ENCODE peak calls at places on chromosomes 7 and 10, in five cellular contexts. K is AG09309, H is astrocyte of the spinal cord, D is DND-41, M is psoas muscle. U is an unnamed sample.

GRCh38 chr10:46218921-46219320 is 67.9 kb upstream of the ANTXRL start:
- DNase-seq in H (no peak), M (no peak), D (no peak), K (no peak), U (no peak)

GRCh38 chr7:151228024-151228866 is 1.2 kb upstream of the ABCF2 start:
- DNase-seq in K (no peak), D (no peak), M (no peak), H (no peak), U (no peak)

GRCh38 chr10:120599202-120599724 is 142.2 kb downstream of the PLPP4 start:
- DNase-seq in M (no peak), K (no peak), H (no peak), D (no peak), U (no peak)

GRCh38 chr7:47198159-47198558 is 383.8 kb downstream of the TNS3 start:
- DNase-seq in H (no peak), K (no peak), D (no peak), M (no peak), U (no peak)

GRCh38 chr7:75033826-75034225 is 39.8 kb downstream of the RCC1L start:
- DNase-seq in D (no peak), K (no peak), H (no peak), M (no peak), U (no peak)

GRCh38 chr7:877312-878232 is 1.2 kb downstream of the GET4 start:
- DNase-seq in D (peak; percentile 43), M (peak; percentile 67), K (no peak), H (no peak), U (no peak)

GRCh38 chr7:18770852-18771251 is 275.3 kb downstream of the HDAC9 start:
- DNase-seq in H (no peak), D (no peak), M (no peak), K (no peak), U (no peak)

GRCh38 chr10:14508725-14509124 is 178.0 kb upstream of the FRMD4A start:
- DNase-seq in D (no peak), H (peak; percentile 13), M (peak; percentile 79), K (no peak), U (no peak)

GRCh38 chr10:35508647-35509046 is 96.5 kb upstream of the GJD4 start:
- DNase-seq in M (no peak), H (no peak), K (no peak), D (no peak), U (no peak)

GRCh38 chr10:35536789-35537188 is 68.4 kb upstream of the GJD4 start:
- DNase-seq in M (no peak), H (no peak), D (no peak), K (no peak), U (no peak)

GRCh38 chr7:79770970-79771369 is 317.5 kb upstream of the MAGI2 start:
- DNase-seq in M (no peak), H (no peak), K (no peak), D (no peak), U (no peak)

GRCh38 chr10:97129666-97130065 is 56.1 kb downstream of the SLIT1 start:
- DNase-seq in H (no peak), M (no peak), D (peak; percentile 10), K (no peak), U (no peak)

GRCh38 chr7:38069052-38069451 is 109.0 kb upstream of the STARD3NL start:
- DNase-seq in M (no peak), H (no peak), D (no peak), K (no peak), U (no peak)

GRCh38 chr10:89355373-89355772 is 22.5 kb upstream of the IFIT1B start:
- DNase-seq in D (no peak), M (no peak), K (no peak), H (peak; percentile 48), U (no peak)

GRCh38 chr7:32250494-32251260 is 180.5 kb upstream of the PDE1C start:
- DNase-seq in D (no peak), K (no peak), H (no peak), M (no peak), U (no peak)

GRCh38 chr7:157016352-157017041 is 6.0 kb upstream of the MNX1 start:
- DNase-seq in D (peak; percentile 31), M (no peak), K (no peak), H (no peak), U (no peak)

GRCh38 chr7:10138087-10138854 is 835.4 kb upstream of the PHF14 start:
- DNase-seq in H (no peak), D (no peak), K (no peak), M (no peak), U (no peak)

GRCh38 chr10:89360153-89360552 is 17.7 kb upstream of the IFIT1B start:
- DNase-seq in M (no peak), D (no peak), H (no peak), K (no peak), U (no peak)

GRCh38 chr7:94562525-94562924 is 52.9 kb downstream of the CASD1 start:
- DNase-seq in K (no peak), M (no peak), H (no peak), D (no peak), U (no peak)

GRCh38 chr10:132418520-132419416 is 21.8 kb downstream of the PWWP2B start:
- DNase-seq in D (no peak), M (peak; percentile 79), H (no peak), K (no peak), U (no peak)

GRCh38 chr10:91634898-91635297 is 2.0 kb upstream of the PPP1R3C start:
- DNase-seq in H (no peak), D (no peak), K (no peak), M (no peak), U (no peak)

GRCh38 chr10:133326745-133327650 is 9.7 kb downstream of the CALY start:
- DNase-seq in D (no peak), K (no peak), M (peak; percentile 44), H (peak; percentile 19), U (no peak)

GRCh38 chr10:53387546-53387945 is 615.0 kb upstream of the MBL2 start:
- DNase-seq in D (no peak), K (no peak), M (no peak), H (peak; percentile 35), U (no peak)

GRCh38 chr7:577971-578370 is 58.3 kb upstream of the PDGFA start:
- DNase-seq in M (no peak), H (no peak), D (no peak), K (no peak), U (no peak)

GRCh38 chr10:71561003-71561577 is 158.5 kb downstream of the C10orf105 start:
- DNase-seq in M (no peak), H (no peak), D (no peak), K (no peak), U (no peak)

GRCh38 chr7:86629-87028 is 105.7 kb upstream of the FAM20C start:
- DNase-seq in M (no peak), H (no peak), K (no peak), D (no peak), U (no peak)

GRCh38 chr10:63430999-63431356 is 34.8 kb downstream of the JMJD1C start:
- DNase-seq in H (no peak), K (no peak), M (no peak), D (no peak), U (no peak)

GRCh38 chr7:43537765-43538403 is 45.0 kb upstream of the STK17A start:
- DNase-seq in H (peak; percentile 29), K (no peak), D (no peak), M (no peak), U (peak; percentile 40)

GRCh38 chr10:124293641-124294449 is 124.9 kb downstream of the OAT start:
- DNase-seq in D (no peak), K (no peak), H (no peak), M (no peak), U (no peak)

GRCh38 chr7:102942883-102943261 is 30.1 kb downstream of the LRRC17 start:
- DNase-seq in K (no peak), D (no peak), M (no peak), H (no peak), U (no peak)
- H3K4me3 ChIP-seq in K (no peak overlapping the region), D (no peak overlapping the region), M (no peak overlapping the region), H (no peak overlapping the region), U (no peak overlapping the region)

DNA sequence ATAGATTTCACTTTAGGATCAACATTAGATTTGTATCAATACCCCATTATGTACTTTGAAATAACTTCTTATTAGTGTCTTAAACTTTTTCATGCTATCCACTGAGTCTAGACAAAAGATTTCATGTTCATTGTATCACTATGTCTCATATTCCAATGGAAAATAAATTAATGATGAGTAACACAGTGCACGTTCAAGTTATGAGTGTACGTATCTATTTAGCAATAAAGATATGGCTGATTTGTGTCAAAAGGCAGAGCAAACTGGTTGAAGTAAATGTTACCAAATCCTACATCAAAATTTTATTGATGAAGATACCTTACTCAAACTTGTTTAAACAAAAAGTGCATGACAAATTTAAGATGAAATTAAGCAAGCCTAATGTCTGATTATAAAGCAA is 102.4 kb downstream of the SEMA3E start:
- DNase-seq in K (no peak), D (no peak), M (no peak), H (peak; percentile 15), U (no peak)
- H3K4me3 ChIP-seq in K (no peak overlapping the region), D (no peak overlapping the region), M (no peak overlapping the region), H (no peak overlapping the region), U (no peak overlapping the region)

GRCh38 chr7:27245798-27246691 is 3.4 kb downstream of the EVX1 start:
- DNase-seq in M (peak; percentile 58), D (no peak), H (no peak), K (no peak), U (no peak)
- H3K4me3 ChIP-seq in M (peak overlapping the region; percentile 57), D (no peak overlapping the region), H (no peak overlapping the region), K (no peak overlapping the region), U (no peak overlapping the region)

GRCh38 chr7:132245539-132245938 is 330.7 kb downstream of the PLXNA4 start:
- DNase-seq in D (no peak), M (no peak), H (no peak), K (no peak), U (no peak)

GRCh38 chr7:132240821-132241422 is 335.3 kb downstream of the PLXNA4 start:
- DNase-seq in M (no peak), K (no peak), H (no peak), D (no peak), U (no peak)

GRCh38 chr7:132242192-132242812 is 334.0 kb downstream of the PLXNA4 start:
- DNase-seq in M (no peak), K (no peak), H (no peak), D (no peak), U (no peak)

GRCh38 chr7:132244917-132245480 is 331.3 kb downstream of the PLXNA4 start:
- DNase-seq in H (no peak), D (no peak), K (no peak), M (no peak), U (no peak)

DNA sequence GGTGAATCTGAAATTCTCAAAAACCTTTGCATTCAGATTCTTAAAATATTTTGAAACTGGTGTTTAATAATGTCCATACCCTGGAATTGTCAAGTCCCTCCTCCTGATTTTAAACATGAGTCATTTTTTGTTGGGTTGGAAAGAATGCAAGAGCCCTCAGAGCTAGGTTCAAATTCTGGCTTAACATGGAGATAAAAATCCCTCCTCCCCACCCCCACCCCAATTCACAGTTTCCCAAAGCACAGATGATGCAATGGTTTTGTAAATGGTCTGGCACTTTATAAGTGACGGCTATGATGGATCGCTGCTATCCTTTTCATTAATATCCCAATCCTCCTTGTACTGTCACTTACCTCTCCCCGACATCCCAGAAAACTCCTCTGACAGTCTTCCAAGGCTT is 332.8 kb downstream of the PLXNA4 start:
- DNase-seq in H (peak; percentile 34), M (no peak), D (no peak), K (no peak), U (no peak)
- H3K4me3 ChIP-seq in H (no peak overlapping the region), M (no peak overlapping the region), D (no peak overlapping the region), K (no peak overlapping the region), U (no peak overlapping the region)